ENCODE peak calls at places on chromosomes 16 and 17, in seven cellular contexts. One of them, this sample, is unnamed.
A peak's percentile ranks its signal among the peaks of the same experiment; 100 is the strongest.

GRCh38 chr16:81595676-81596292 is 151.2 kb downstream of the CMIP start:
- DNase-seq in SK-N-MC: no peak
- DNase-seq in prostate gland: no peak
- DNase-seq in pancreas: no peak
- DNase-seq in Panc1: no peak
- DNase-seq in lung: no peak
- DNase-seq in upper lobe of right lung: no peak
- DNase-seq in this sample: no peak

GRCh38 chr17:51734462-51734861 is 424.1 kb downstream of the CA10 start:
- DNase-seq in prostate gland: no peak
- DNase-seq in Panc1: no peak
- DNase-seq in SK-N-MC: no peak
- DNase-seq in pancreas: no peak
- DNase-seq in lung: no peak
- DNase-seq in upper lobe of right lung: no peak
- DNase-seq in this sample: peak; percentile 54

GRCh38 chr16:49460786-49461470 is 87.3 kb downstream of the C16orf78 start:
- DNase-seq in pancreas: no peak
- DNase-seq in upper lobe of right lung: peak; percentile 32
- DNase-seq in prostate gland: no peak
- DNase-seq in lung: no peak
- DNase-seq in SK-N-MC: no peak
- DNase-seq in Panc1: no peak
- DNase-seq in this sample: no peak

GRCh38 chr16:77760800-77761199 is 27.6 kb upstream of the VAT1L start:
- DNase-seq in pancreas: no peak
- DNase-seq in lung: no peak
- DNase-seq in upper lobe of right lung: no peak
- DNase-seq in prostate gland: no peak
- DNase-seq in SK-N-MC: no peak
- DNase-seq in Panc1: no peak
- DNase-seq in this sample: no peak

GRCh38 chr16:12390644-12391043 is 413.0 kb downstream of the CPPED1 start:
- DNase-seq in pancreas: no peak
- DNase-seq in Panc1: no peak
- DNase-seq in prostate gland: no peak
- DNase-seq in lung: no peak
- DNase-seq in SK-N-MC: no peak
- DNase-seq in upper lobe of right lung: no peak
- DNase-seq in this sample: no peak

GRCh38 chr17:55726440-55726839 is 3.8 kb upstream of the TMEM100 start:
- DNase-seq in prostate gland: peak; percentile 30
- DNase-seq in Panc1: no peak
- DNase-seq in pancreas: no peak
- DNase-seq in lung: peak; percentile 60
- DNase-seq in SK-N-MC: no peak
- DNase-seq in upper lobe of right lung: no peak
- DNase-seq in this sample: no peak

GRCh38 chr16:687499-687898 is 2.7 kb downstream of the WDR24 start:
- DNase-seq in prostate gland: no peak
- DNase-seq in Panc1: no peak
- DNase-seq in pancreas: no peak
- DNase-seq in upper lobe of right lung: no peak
- DNase-seq in SK-N-MC: no peak
- DNase-seq in lung: no peak
- DNase-seq in this sample: no peak

GRCh38 chr17:7652659-7653343 is 2.1 kb downstream of the ATP1B2 start:
- DNase-seq in SK-N-MC: no peak
- DNase-seq in Panc1: no peak
- DNase-seq in upper lobe of right lung: no peak
- DNase-seq in prostate gland: no peak
- DNase-seq in lung: no peak
- DNase-seq in pancreas: no peak
- DNase-seq in this sample: no peak

GRCh38 chr17:7262192-7263070 is at the start of gene CLDN7:
- DNase-seq in Panc1: no peak
- DNase-seq in prostate gland: peak; percentile 71
- DNase-seq in upper lobe of right lung: peak; percentile 95
- DNase-seq in pancreas: peak; percentile 96
- DNase-seq in SK-N-MC: no peak
- DNase-seq in lung: peak; percentile 90
- DNase-seq in this sample: no peak

GRCh38 chr16:53309457-53309856 is 124.8 kb upstream of the RBL2 start:
- DNase-seq in upper lobe of right lung: no peak
- DNase-seq in Panc1: no peak
- DNase-seq in SK-N-MC: no peak
- DNase-seq in pancreas: no peak
- DNase-seq in lung: no peak
- DNase-seq in prostate gland: no peak
- DNase-seq in this sample: no peak

GRCh38 chr17:73226556-73227172 is 33.8 kb downstream of the COG1 start:
- DNase-seq in upper lobe of right lung: no peak
- DNase-seq in lung: no peak
- DNase-seq in prostate gland: no peak
- DNase-seq in pancreas: no peak
- DNase-seq in SK-N-MC: no peak
- DNase-seq in Panc1: no peak
- DNase-seq in this sample: no peak

GRCh38 chr16:31090540-31090939 is 1.8 kb upstream of the PRSS53 start:
- DNase-seq in Panc1: no peak
- DNase-seq in pancreas: no peak
- DNase-seq in SK-N-MC: no peak
- DNase-seq in prostate gland: no peak
- DNase-seq in upper lobe of right lung: no peak
- DNase-seq in lung: no peak
- DNase-seq in this sample: no peak

GRCh38 chr16:53743149-53743566 is 39.2 kb downstream of the FTO start:
- DNase-seq in lung: no peak
- DNase-seq in pancreas: no peak
- DNase-seq in Panc1: no peak
- DNase-seq in upper lobe of right lung: no peak
- DNase-seq in prostate gland: no peak
- DNase-seq in SK-N-MC: no peak
- DNase-seq in this sample: no peak

GRCh38 chr17:7034955-7035590 is 742 bp upstream of the SLC16A13 start:
- DNase-seq in prostate gland: no peak
- DNase-seq in SK-N-MC: no peak
- DNase-seq in lung: no peak
- DNase-seq in pancreas: no peak
- DNase-seq in Panc1: no peak
- DNase-seq in upper lobe of right lung: no peak
- DNase-seq in this sample: no peak

GRCh38 chr17:69474171-69474831 is 59.8 kb downstream of the MAP2K6 start:
- DNase-seq in upper lobe of right lung: no peak
- DNase-seq in lung: no peak
- DNase-seq in pancreas: no peak
- DNase-seq in prostate gland: no peak
- DNase-seq in SK-N-MC: no peak
- DNase-seq in Panc1: no peak
- DNase-seq in this sample: no peak

GRCh38 chr17:39195568-39196160 is 1.8 kb downstream of the CACNB1 start:
- DNase-seq in upper lobe of right lung: peak; percentile 80
- DNase-seq in SK-N-MC: no peak
- DNase-seq in pancreas: no peak
- DNase-seq in prostate gland: no peak
- DNase-seq in lung: peak; percentile 85
- DNase-seq in Panc1: no peak
- DNase-seq in this sample: no peak

GRCh38 chr17:78142113-78142861 is 3.9 kb upstream of the C17orf99 start:
- DNase-seq in prostate gland: peak; percentile 83
- DNase-seq in pancreas: peak; percentile 75
- DNase-seq in lung: peak; percentile 69
- DNase-seq in SK-N-MC: no peak
- DNase-seq in Panc1: no peak
- DNase-seq in upper lobe of right lung: peak; percentile 89
- DNase-seq in this sample: no peak

GRCh38 chr16:12801511-12802042 is 2.1 kb downstream of the CPPED1 start:
- DNase-seq in upper lobe of right lung: no peak
- DNase-seq in Panc1: no peak
- DNase-seq in SK-N-MC: no peak
- DNase-seq in prostate gland: no peak
- DNase-seq in lung: peak; percentile 34
- DNase-seq in pancreas: no peak
- DNase-seq in this sample: no peak

GRCh38 chr17:80328620-80329380 is 68.1 kb downstream of the RNF213 start:
- DNase-seq in Panc1: no peak
- DNase-seq in prostate gland: no peak
- DNase-seq in upper lobe of right lung: peak; percentile 57
- DNase-seq in SK-N-MC: no peak
- DNase-seq in pancreas: no peak
- DNase-seq in lung: no peak
- DNase-seq in this sample: no peak

GRCh38 chr16:89707695-89708094 is 6.2 kb upstream of the SPATA2L start:
- DNase-seq in prostate gland: no peak
- DNase-seq in pancreas: no peak
- DNase-seq in upper lobe of right lung: no peak
- DNase-seq in Panc1: no peak
- DNase-seq in SK-N-MC: no peak
- DNase-seq in lung: no peak
- DNase-seq in this sample: no peak

GRCh38 chr17:50203589-50204345 is 2.3 kb upstream of the COL1A1 start:
- DNase-seq in upper lobe of right lung: no peak
- DNase-seq in Panc1: no peak
- DNase-seq in pancreas: no peak
- DNase-seq in prostate gland: no peak
- DNase-seq in SK-N-MC: no peak
- DNase-seq in lung: no peak
- DNase-seq in this sample: no peak

GRCh38 chr17:1636732-1637285 is 8.2 kb upstream of the SLC43A2 start:
- DNase-seq in SK-N-MC: no peak
- DNase-seq in Panc1: no peak
- DNase-seq in pancreas: no peak
- DNase-seq in lung: no peak
- DNase-seq in upper lobe of right lung: no peak
- DNase-seq in prostate gland: no peak
- DNase-seq in this sample: no peak

GRCh38 chr17:59505610-59506276 is 59.7 kb upstream of the DHX40 start:
- DNase-seq in lung: no peak
- DNase-seq in prostate gland: no peak
- DNase-seq in Panc1: no peak
- DNase-seq in SK-N-MC: no peak
- DNase-seq in upper lobe of right lung: no peak
- DNase-seq in pancreas: no peak
- DNase-seq in this sample: no peak

GRCh38 chr17:59508999-59509398 is 56.4 kb upstream of the DHX40 start:
- DNase-seq in pancreas: no peak
- DNase-seq in Panc1: no peak
- DNase-seq in SK-N-MC: no peak
- DNase-seq in prostate gland: no peak
- DNase-seq in upper lobe of right lung: no peak
- DNase-seq in lung: no peak
- DNase-seq in this sample: no peak

GRCh38 chr17:59510611-59511010 is 54.8 kb upstream of the DHX40 start:
- DNase-seq in Panc1: no peak
- DNase-seq in upper lobe of right lung: no peak
- DNase-seq in SK-N-MC: no peak
- DNase-seq in pancreas: no peak
- DNase-seq in prostate gland: no peak
- DNase-seq in lung: no peak
- DNase-seq in this sample: no peak

GRCh38 chr17:59504821-59505220 is 60.6 kb upstream of the DHX40 start:
- DNase-seq in SK-N-MC: no peak
- DNase-seq in lung: no peak
- DNase-seq in upper lobe of right lung: no peak
- DNase-seq in Panc1: no peak
- DNase-seq in prostate gland: no peak
- DNase-seq in pancreas: no peak
- DNase-seq in this sample: no peak

GRCh38 chr17:59506907-59507726 is 58.3 kb upstream of the DHX40 start:
- DNase-seq in SK-N-MC: no peak
- DNase-seq in pancreas: no peak
- DNase-seq in prostate gland: no peak
- DNase-seq in upper lobe of right lung: no peak
- DNase-seq in lung: no peak
- DNase-seq in Panc1: no peak
- DNase-seq in this sample: no peak
- H3K27ac ChIP-seq in SK-N-MC: no peak overlapping the region
- H3K27ac ChIP-seq in pancreas: no peak overlapping the region
- H3K27ac ChIP-seq in prostate gland: no peak overlapping the region
- H3K27ac ChIP-seq in upper lobe of right lung: no peak overlapping the region
- H3K27ac ChIP-seq in lung: no peak overlapping the region
- H3K27ac ChIP-seq in Panc1: no peak overlapping the region
- H3K27ac ChIP-seq in this sample: no peak overlapping the region

GRCh38 chr17:74860999-74861553 is 1.4 kb upstream of the GRIN2C start:
- DNase-seq in lung: no peak
- DNase-seq in pancreas: no peak
- DNase-seq in SK-N-MC: no peak
- DNase-seq in Panc1: no peak
- DNase-seq in upper lobe of right lung: no peak
- DNase-seq in prostate gland: no peak
- DNase-seq in this sample: no peak
- H3K4me3 ChIP-seq in lung: no peak overlapping the region
- H3K4me3 ChIP-seq in pancreas: peak overlapping the region; percentile 31
- H3K4me3 ChIP-seq in SK-N-MC: no peak overlapping the region
- H3K4me3 ChIP-seq in Panc1: peak overlapping the region; percentile 12
- H3K4me3 ChIP-seq in upper lobe of right lung: no peak overlapping the region
- H3K4me3 ChIP-seq in prostate gland: peak overlapping the region; percentile 7
- H3K4me3 ChIP-seq in this sample: peak overlapping the region; percentile 25

GRCh38 chr17:63722403-63722802 is 19.2 kb downstream of the STRADA start:
- DNase-seq in SK-N-MC: no peak
- DNase-seq in pancreas: no peak
- DNase-seq in upper lobe of right lung: no peak
- DNase-seq in lung: no peak
- DNase-seq in Panc1: no peak
- DNase-seq in prostate gland: no peak
- DNase-seq in this sample: no peak
- H3K36me3 ChIP-seq in SK-N-MC: peaks cover 21% of the 10 kb centered on the region
- H3K36me3 ChIP-seq in pancreas: no peaks in the 10 kb centered on the region
- H3K36me3 ChIP-seq in upper lobe of right lung: peaks cover 24% of the 10 kb centered on the region
- H3K36me3 ChIP-seq in lung: peaks cover 7% of the 10 kb centered on the region
- H3K36me3 ChIP-seq in Panc1: peaks cover 4% of the 10 kb centered on the region
- H3K36me3 ChIP-seq in prostate gland: no peaks in the 10 kb centered on the region
- H3K36me3 ChIP-seq in this sample: peaks cover 2% of the 10 kb centered on the region

DNA sequence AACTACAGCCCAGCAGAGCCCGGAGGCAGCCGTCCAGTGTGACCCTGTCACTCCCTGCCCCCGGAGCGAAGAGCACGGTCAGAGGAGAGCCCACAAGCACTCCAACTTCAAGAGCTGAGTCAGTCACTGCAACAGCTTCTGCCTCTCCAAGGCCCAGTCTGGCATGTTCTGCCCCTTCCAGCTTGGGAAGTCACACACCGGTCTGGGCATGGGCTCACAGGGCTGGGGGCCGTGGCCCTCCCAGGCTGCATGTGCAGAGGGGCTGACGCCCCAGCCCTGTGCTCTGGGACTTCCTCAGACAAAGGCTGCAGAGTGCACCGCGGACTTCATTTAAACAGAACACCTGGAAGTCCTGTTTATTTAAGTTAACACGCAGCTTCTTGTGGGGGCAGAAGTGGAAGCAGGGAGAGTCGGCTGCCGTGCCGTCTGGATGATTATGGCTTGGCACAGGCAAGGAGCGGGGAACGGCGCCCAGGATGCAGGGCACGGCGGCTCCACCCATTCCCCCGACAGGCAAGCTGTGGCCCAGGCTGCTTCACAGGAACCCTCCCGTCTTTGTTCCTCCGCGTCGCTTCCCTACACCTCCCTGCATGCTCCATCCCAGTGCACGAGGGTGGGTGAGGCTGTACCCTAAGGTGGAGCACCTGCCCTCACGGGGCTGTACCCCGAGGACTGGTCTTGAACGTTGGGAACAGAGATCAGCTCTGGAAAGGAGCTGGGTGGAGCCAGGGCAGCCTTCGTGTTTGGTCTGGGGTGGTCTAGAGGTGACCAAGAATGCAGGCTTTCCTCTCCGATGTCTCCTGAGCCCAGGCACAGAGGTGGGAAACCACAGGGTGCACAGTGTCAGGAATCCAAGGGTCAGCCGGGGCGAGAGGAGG is 68.8 kb upstream of the METRNL start:
- DNase-seq in SK-N-MC: no peak
- DNase-seq in pancreas: no peak
- DNase-seq in prostate gland: no peak
- DNase-seq in Panc1: no peak
- DNase-seq in upper lobe of right lung: no peak
- DNase-seq in lung: peak; percentile 56
- DNase-seq in this sample: no peak
- H3K27ac ChIP-seq in SK-N-MC: peak overlapping the region; percentile 82
- H3K27ac ChIP-seq in pancreas: no peak overlapping the region
- H3K27ac ChIP-seq in prostate gland: no peak overlapping the region
- H3K27ac ChIP-seq in Panc1: peak overlapping the region; percentile 14
- H3K27ac ChIP-seq in upper lobe of right lung: no peak overlapping the region
- H3K27ac ChIP-seq in lung: no peak overlapping the region
- H3K27ac ChIP-seq in this sample: no peak overlapping the region